ENCODE peak calls at places on chromosomes 13 and 19, in five cellular contexts. B, G, L, S and P are unnamed samples.

GRCh38 chr19:512548-513365 is 5.5 kb downstream of the TPGS1 start:
- DNase-seq in B (peak; percentile 32), S (no peak), L (no peak), G (peak; percentile 34), P (no peak)

GRCh38 chr19:17079710-17080440 is 4.3 kb downstream of the MYO9B start:
- DNase-seq in S (peak; percentile 87), B (peak; percentile 82), G (no peak), L (peak; percentile 99), P (peak; percentile 41)

GRCh38 chr13:65679240-65679639 is 1550.9 kb downstream of the PCDH9 start:
- DNase-seq in B (no peak), S (no peak), L (peak; percentile 54), G (no peak), P (no peak)

GRCh38 chr13:113903361-113903760 is 39.5 kb upstream of the GAS6 start:
- DNase-seq in L (peak; percentile 78), S (peak; percentile 55), B (no peak), G (no peak), P (no peak)

GRCh38 chr13:102300379-102300778 is 101.5 kb downstream of the FGF14 start:
- DNase-seq in G (no peak), L (no peak), B (no peak), S (no peak), P (no peak)

GRCh38 chr13:95743192-95743591 is 66.3 kb downstream of the DNAJC3 start:
- DNase-seq in S (no peak), G (no peak), L (no peak), B (no peak), P (no peak)

GRCh38 chr19:13033819-13034611 is 38.7 kb downstream of the NFIX start:
- DNase-seq in S (no peak), B (peak; percentile 92), L (peak; percentile 45), G (peak; percentile 75), P (peak; percentile 68)

GRCh38 chr19:39126593-39127187 is 1.1 kb downstream of the PAK4 start:
- DNase-seq in G (no peak), S (no peak), L (no peak), B (no peak), P (no peak)

GRCh38 chr13:40706439-40706838 is 40.0 kb upstream of the FOXO1 start:
- DNase-seq in G (no peak), S (no peak), L (no peak), B (no peak), P (no peak)

GRCh38 chr19:54434112-54434861 is 14.7 kb upstream of the LENG8 start:
- DNase-seq in B (no peak), G (no peak), S (no peak), L (no peak), P (no peak)

GRCh38 chr13:71522976-71523517 is 344.0 kb downstream of the DACH1 start:
- DNase-seq in S (no peak), L (no peak), G (no peak), B (no peak), P (no peak)

GRCh38 chr13:71912524-71912923 is 45.5 kb upstream of the DACH1 start:
- DNase-seq in G (no peak), S (no peak), L (peak; percentile 1), B (no peak), P (no peak)

GRCh38 chr19:9130965-9131364 is 4.2 kb upstream of the OR7G3 start:
- DNase-seq in L (no peak), S (no peak), B (no peak), G (no peak), P (no peak)

GRCh38 chr19:21593934-21594844 is 88.8 kb downstream of the ZNF429 start:
- DNase-seq in G (no peak), S (no peak), B (peak; percentile 34), L (no peak), P (no peak)

GRCh38 chr13:27171244-27171829 is at the start of gene USP12:
- DNase-seq in G (no peak), B (peak; percentile 42), L (peak; percentile 22), S (peak; percentile 77), P (no peak)

GRCh38 chr19:16581145-16581970 is 9.1 kb upstream of the SLC35E1 start:
- DNase-seq in G (no peak), B (peak; percentile 64), S (no peak), L (no peak), P (no peak)

GRCh38 chr13:93227906-93228801 is 1.5 kb downstream of the GPC6 start:
- DNase-seq in S (peak; percentile 64), L (peak; percentile 87), B (peak; percentile 40), G (peak; percentile 79), P (peak; percentile 51)

GRCh38 chr19:16470911-16471811 is 609 bp downstream of the EPS15L1 start:
- DNase-seq in L (peak; percentile 55), B (no peak), S (peak; percentile 71), G (no peak), P (no peak)

GRCh38 chr19:5926641-5927438 is 12.8 kb downstream of the CAPS start:
- DNase-seq in G (peak; percentile 34), L (no peak), B (peak; percentile 78), S (peak; percentile 85), P (peak; percentile 47)

GRCh38 chr19:45352471-45352870 is 11.9 kb downstream of the KLC3 start:
- DNase-seq in G (no peak), L (no peak), B (no peak), S (no peak), P (no peak)

GRCh38 chr19:56507446-56508281 is at the start of gene ZNF471:
- DNase-seq in B (peak; percentile 100), L (peak; percentile 98), S (peak; percentile 98), G (peak; percentile 99), P (peak; percentile 96)
- TF ChIP-seq POLR2A in B (no peak), L (peak; percentile 38), S (no peak), G (peak; percentile 3), P (peak; percentile 46)

GRCh38 chr13:34152409-34152808 is 334.5 kb downstream of the RFC3 start:
- DNase-seq in G (no peak), B (no peak), L (no peak), S (no peak), P (no peak)

GRCh38 chr13:34155931-34156607 is 338.1 kb downstream of the RFC3 start:
- DNase-seq in S (no peak), G (no peak), L (peak; percentile 39), B (no peak), P (no peak)

GRCh38 chr13:34151885-34152284 is 333.9 kb downstream of the RFC3 start:
- DNase-seq in S (no peak), L (no peak), G (no peak), B (no peak), P (no peak)

GRCh38 chr13:34152996-34153395 is 335.0 kb downstream of the RFC3 start:
- DNase-seq in B (no peak), L (no peak), G (no peak), S (no peak), P (no peak)

DNA sequence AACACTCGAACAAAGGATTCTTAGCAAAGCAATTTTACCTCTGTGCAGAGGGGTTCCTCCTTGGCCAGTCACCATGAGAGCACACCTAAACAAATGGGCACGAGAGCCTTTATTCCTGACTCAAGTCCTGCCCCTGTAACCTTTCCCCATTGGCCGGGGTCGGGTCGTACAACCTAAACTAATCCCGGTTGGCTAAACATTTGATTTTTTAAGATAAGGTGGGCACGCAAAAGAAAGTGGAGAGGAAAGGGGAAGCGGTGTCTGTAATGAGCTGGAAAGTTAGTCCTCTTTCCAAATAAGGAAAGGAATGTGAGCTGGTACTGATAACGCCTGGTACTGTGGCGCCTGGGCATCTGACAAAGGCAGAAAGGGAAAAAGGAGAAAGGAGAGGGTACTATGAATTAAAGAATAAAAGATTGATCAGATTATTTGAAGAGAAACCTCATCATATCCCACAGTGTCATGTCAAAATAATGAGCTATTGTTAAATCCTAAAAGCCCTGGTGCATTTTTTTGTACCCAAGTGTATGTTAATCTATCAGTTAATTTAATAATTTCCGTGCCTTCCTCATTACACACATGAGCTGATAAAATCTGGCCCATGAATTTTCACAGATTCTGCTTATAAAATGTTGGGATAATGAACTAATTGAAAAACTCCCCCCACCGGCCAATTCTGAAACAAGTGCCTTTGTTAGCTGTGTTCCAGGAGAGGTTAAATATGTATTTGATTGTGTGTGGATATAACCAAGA is 335.7 kb downstream of the RFC3 start:
- DNase-seq in B (peak; percentile 32), L (no peak), G (no peak), S (no peak), P (no peak)
- H3K4me1 ChIP-seq in B (no peaks in the 10 kb centered on the region), L (peaks cover 4% of the 10 kb centered on the region), G (no peaks in the 10 kb centered on the region), S (peaks cover 21% of the 10 kb centered on the region), P (no peaks in the 10 kb centered on the region)

DNA sequence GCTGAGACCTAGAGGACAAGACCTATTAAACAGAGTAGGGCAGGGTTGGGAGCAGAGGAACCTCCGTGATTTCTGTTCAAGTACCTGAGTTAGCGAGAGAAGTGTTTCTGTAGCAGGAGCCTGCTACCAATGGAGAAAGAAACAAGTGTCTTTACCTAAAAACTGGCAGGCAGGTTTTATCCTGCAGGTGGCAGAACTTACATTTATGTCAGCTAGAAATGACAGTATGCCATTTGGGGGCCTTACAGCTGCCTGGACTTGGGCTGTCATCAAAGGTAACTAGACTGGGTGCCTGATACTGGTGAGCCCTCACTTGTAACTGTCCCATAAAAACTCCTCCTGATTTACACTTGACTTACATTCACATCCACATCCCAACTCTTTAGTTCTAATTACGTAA is 185.3 kb upstream of the MIR17HG start:
- DNase-seq in B (no peak), G (no peak), S (no peak), L (no peak), P (no peak)
- TF ChIP-seq CTCF in B (no peak), G (no peak), S (no peak), L (no peak), P (no peak)

GRCh38 chr13:21538753-21539152 is 65.2 kb downstream of the MICU2 start:
- DNase-seq in L (no peak), S (no peak), G (no peak), B (no peak), P (no peak)

GRCh38 chr13:21538280-21538679 is 65.7 kb downstream of the MICU2 start:
- DNase-seq in G (no peak), L (no peak), S (no peak), B (no peak), P (no peak)

GRCh38 chr13:21541980-21542379 is 62.0 kb downstream of the MICU2 start:
- DNase-seq in S (no peak), G (no peak), B (no peak), L (no peak), P (no peak)

GRCh38 chr13:21541271-21541670 is 62.7 kb downstream of the MICU2 start:
- DNase-seq in L (no peak), S (no peak), B (no peak), G (no peak), P (no peak)

DNA sequence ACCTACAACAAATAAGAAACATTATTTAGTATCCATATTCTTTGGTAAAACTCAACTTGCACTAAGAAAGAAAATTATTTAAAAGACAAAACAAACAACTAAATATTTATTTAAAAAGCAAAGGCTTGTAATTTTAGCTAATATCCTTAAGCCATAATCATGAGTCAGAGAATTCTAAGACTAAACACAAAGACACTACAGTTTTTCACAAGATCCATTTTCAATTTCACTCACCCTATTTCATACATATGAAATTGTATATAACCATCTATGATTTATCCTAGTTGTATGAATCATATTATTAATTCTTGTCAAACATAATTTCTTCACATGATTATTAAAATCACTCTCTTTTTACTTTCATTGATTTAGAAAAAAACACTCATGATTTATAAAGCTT is 64.3 kb downstream of the MICU2 start:
- DNase-seq in L (no peak), B (no peak), S (no peak), G (no peak), P (no peak)
- TF ChIP-seq POLR2A in L (no peak), B (no peak), S (no peak), G (no peak), P (no peak)

GRCh38 chr19:46634045-46634655 is 1.9 kb downstream of the GNG8 start:
- DNase-seq in L (peak; percentile 64), G (peak; percentile 89), B (peak; percentile 73), S (peak; percentile 94), P (peak; percentile 75)
- H3K4me1 ChIP-seq in L (peaks cover 13% of the 10 kb centered on the region), G (no peaks in the 10 kb centered on the region), B (peaks cover 7% of the 10 kb centered on the region), S (peaks cover 56% of the 10 kb centered on the region), P (peaks cover 57% of the 10 kb centered on the region)